ENCODE peak calls at places on chromosomes 2 and 18, in six cellular contexts. G is AG08395, K is H54, U is GM18507, Q is DMS153, W is psoas muscle. A is an unnamed sample.

GRCh38 chr2:210195066-210195852 is 24.1 kb upstream of the KANSL1L start:
- DNase-seq in G (peak), K (no peak), U (no peak), Q (peak), W (no peak), A (no peak)

GRCh38 chr18:36534154-36534688 is 236.7 kb downstream of the FHOD3 start:
- DNase-seq in G (no peak), K (no peak), U (no peak), Q (no peak), W (no peak), A (no peak)

GRCh38 chr2:19861771-19862170 is 40.0 kb downstream of the TTC32 start:
- DNase-seq in G (peak), K (peak), U (no peak), Q (no peak), W (no peak), A (no peak)

GRCh38 chr2:241378816-241379215 is 22.7 kb downstream of the FARP2 start:
- DNase-seq in G (peak), K (no peak), U (no peak), Q (no peak), W (no peak), A (no peak)

GRCh38 chr2:31962757-31963361 is 47.9 kb downstream of the MEMO1 start:
- DNase-seq in G (no peak), K (no peak), U (no peak), Q (no peak), W (no peak), A (no peak)

GRCh38 chr18:58213445-58213844 is 169.4 kb downstream of the NEDD4L start:
- DNase-seq in G (peak), K (no peak), U (no peak), Q (no peak), W (no peak), A (no peak)

GRCh38 chr2:230318190-230319121 is 8.5 kb upstream of the SP140L start:
- DNase-seq in G (no peak), K (no peak), U (no peak), Q (peak), W (no peak), A (no peak)

GRCh38 chr2:240465765-240466578 is 30.5 kb downstream of the GPC1 start:
- DNase-seq in G (no peak), K (no peak), U (no peak), Q (no peak), W (no peak), A (no peak)

GRCh38 chr18:70411886-70412443 is 123.1 kb downstream of the SOCS6 start:
- DNase-seq in G (no peak), K (no peak), U (no peak), Q (no peak), W (no peak), A (no peak)

GRCh38 chr2:54641988-54642387 is 81.5 kb upstream of the EML6 start:
- DNase-seq in G (no peak), K (no peak), U (no peak), Q (no peak), W (no peak), A (no peak)

GRCh38 chr2:168758970-168759820 is 43.2 kb upstream of the NOSTRIN start:
- DNase-seq in G (peak), K (peak), U (peak), Q (no peak), W (no peak), A (no peak)

GRCh38 chr18:22342625-22343024 is 75.1 kb downstream of the CTAGE1 start:
- DNase-seq in G (peak), K (peak), U (no peak), Q (no peak), W (no peak), A (no peak)

GRCh38 chr2:148998162-148998830 is 40.2 kb upstream of the LYPD6B start:
- DNase-seq in G (no peak), K (no peak), U (no peak), Q (no peak), W (no peak), A (no peak)

GRCh38 chr18:8793445-8794132 is 88.2 kb downstream of the MTCL1 start:
- DNase-seq in G (no peak), K (no peak), U (no peak), Q (no peak), W (no peak), A (no peak)

GRCh38 chr2:25982273-25982967 is at the start of gene KIF3C:
- DNase-seq in G (peak), K (peak), U (peak), Q (peak), W (peak), A (no peak)

GRCh38 chr18:55251186-55251995 is 292.1 kb upstream of the CCDC68 start:
- DNase-seq in G (no peak), K (no peak), U (no peak), Q (peak), W (no peak), A (no peak)

GRCh38 chr18:52313213-52313612 is 26.8 kb upstream of the DCC start:
- DNase-seq in G (no peak), K (no peak), U (no peak), Q (no peak), W (no peak), A (no peak)

GRCh38 chr2:43047187-43047780 is 179.1 kb downstream of the ZFP36L2 start:
- DNase-seq in G (no peak), K (no peak), U (no peak), Q (no peak), W (no peak), A (no peak)

GRCh38 chr2:240432430-240432819 is 3.0 kb upstream of the GPC1 start:
- DNase-seq in G (no peak), K (no peak), U (no peak), Q (no peak), W (no peak), A (no peak)

GRCh38 chr2:126372406-126372805 is 283.6 kb upstream of the GYPC start:
- DNase-seq in G (no peak), K (no peak), U (no peak), Q (no peak), W (no peak), A (no peak)

GRCh38 chr2:11616097-11616687 is 53.8 kb downstream of the NTSR2 start:
- DNase-seq in G (no peak), K (no peak), U (no peak), Q (no peak), W (no peak), A (no peak)

GRCh38 chr2:2564300-2565085 is 233.4 kb upstream of the MYT1L start:
- DNase-seq in G (no peak), K (no peak), U (no peak), Q (peak), W (no peak), A (no peak)

GRCh38 chr2:121256720-121257475 is 28.1 kb downstream of the TFCP2L1 start:
- DNase-seq in G (no peak), K (no peak), U (no peak), Q (no peak), W (no peak), A (no peak)

GRCh38 chr2:142533083-142533482 is 344.4 kb upstream of the KYNU start:
- DNase-seq in G (no peak), K (no peak), U (no peak), Q (no peak), W (no peak), A (no peak)

GRCh38 chr2:95314598-95314963 is 17.4 kb downstream of the KCNIP3 start:
- DNase-seq in G (no peak), K (no peak), U (no peak), Q (no peak), W (peak), A (no peak)

A was measured in esophagus squamous epithelium.